ENCODE peak calls at places on chromosomes 6 and 20, in six cellular contexts. One of them, this sample, is unnamed.

GRCh38 chr20:1897965-1898464 is 2.8 kb downstream of the SIRPA start:
- DNase-seq in cardiac muscle cell: no peak
- DNase-seq in heart right ventricle: no peak
- DNase-seq in endothelial cell: no peak
- DNase-seq in coronary artery: no peak
- DNase-seq in DND-41: no peak
- DNase-seq in this sample: no peak

GRCh38 chr20:33945391-33946079 is 48.2 kb upstream of the RALY start:
- DNase-seq in endothelial cell: no peak
- DNase-seq in coronary artery: no peak
- DNase-seq in DND-41: no peak
- DNase-seq in cardiac muscle cell: no peak
- DNase-seq in heart right ventricle: no peak
- DNase-seq in this sample: no peak

GRCh38 chr6:138104618-138105213 is 2.5 kb downstream of the PERP start:
- DNase-seq in heart right ventricle: no peak
- DNase-seq in endothelial cell: no peak
- DNase-seq in coronary artery: no peak
- DNase-seq in DND-41: no peak
- DNase-seq in cardiac muscle cell: no peak
- DNase-seq in this sample: no peak

GRCh38 chr6:83867527-83868161 is 8.2 kb downstream of the CYB5R4 start:
- DNase-seq in endothelial cell: no peak
- DNase-seq in coronary artery: no peak
- DNase-seq in cardiac muscle cell: no peak
- DNase-seq in DND-41: peak
- DNase-seq in heart right ventricle: no peak
- DNase-seq in this sample: no peak

GRCh38 chr6:24902782-24903181 is 33.0 kb downstream of the RIPOR2 start:
- DNase-seq in heart right ventricle: no peak
- DNase-seq in DND-41: no peak
- DNase-seq in coronary artery: no peak
- DNase-seq in cardiac muscle cell: no peak
- DNase-seq in endothelial cell: no peak
- DNase-seq in this sample: no peak

GRCh38 chr6:90467546-90467945 is 119.3 kb downstream of the MAP3K7 start:
- DNase-seq in endothelial cell: no peak
- DNase-seq in cardiac muscle cell: no peak
- DNase-seq in heart right ventricle: no peak
- DNase-seq in DND-41: no peak
- DNase-seq in coronary artery: no peak
- DNase-seq in this sample: no peak

GRCh38 chr20:41380551-41381262 is 14.1 kb upstream of the EMILIN3 start:
- DNase-seq in heart right ventricle: no peak
- DNase-seq in endothelial cell: no peak
- DNase-seq in coronary artery: no peak
- DNase-seq in DND-41: no peak
- DNase-seq in cardiac muscle cell: no peak
- DNase-seq in this sample: no peak

GRCh38 chr6:136508701-136509387 is 41.4 kb downstream of the MAP7 start:
- DNase-seq in coronary artery: no peak
- DNase-seq in endothelial cell: no peak
- DNase-seq in heart right ventricle: no peak
- DNase-seq in cardiac muscle cell: no peak
- DNase-seq in DND-41: no peak
- DNase-seq in this sample: no peak

GRCh38 chr20:34096699-34097420 is 15.2 kb downstream of the EIF2S2 start:
- DNase-seq in DND-41: peak
- DNase-seq in cardiac muscle cell: no peak
- DNase-seq in endothelial cell: no peak
- DNase-seq in heart right ventricle: no peak
- DNase-seq in coronary artery: no peak
- DNase-seq in this sample: no peak

GRCh38 chr6:25899123-25899522 is 25.1 kb upstream of the SLC17A3 start:
- DNase-seq in endothelial cell: no peak
- DNase-seq in DND-41: no peak
- DNase-seq in heart right ventricle: no peak
- DNase-seq in cardiac muscle cell: no peak
- DNase-seq in coronary artery: no peak
- DNase-seq in this sample: no peak

GRCh38 chr20:3716195-3716834 is 3.9 kb upstream of the SIGLEC1 start:
- DNase-seq in coronary artery: no peak
- DNase-seq in DND-41: peak
- DNase-seq in heart right ventricle: peak
- DNase-seq in endothelial cell: peak
- DNase-seq in cardiac muscle cell: peak
- DNase-seq in this sample: no peak

GRCh38 chr6:121600389-121601233 is 165.2 kb downstream of the GJA1 start:
- DNase-seq in DND-41: no peak
- DNase-seq in cardiac muscle cell: no peak
- DNase-seq in heart right ventricle: no peak
- DNase-seq in endothelial cell: no peak
- DNase-seq in coronary artery: no peak
- DNase-seq in this sample: no peak

GRCh38 chr20:5445611-5446010 is 128.9 kb upstream of the PROKR2 start:
- DNase-seq in endothelial cell: no peak
- DNase-seq in cardiac muscle cell: no peak
- DNase-seq in coronary artery: no peak
- DNase-seq in DND-41: no peak
- DNase-seq in heart right ventricle: no peak
- DNase-seq in this sample: no peak

GRCh38 chr6:14166821-14167220 is 49.2 kb downstream of the CD83 start:
- DNase-seq in cardiac muscle cell: peak
- DNase-seq in DND-41: no peak
- DNase-seq in heart right ventricle: no peak
- DNase-seq in endothelial cell: no peak
- DNase-seq in coronary artery: no peak
- DNase-seq in this sample: no peak

GRCh38 chr6:35415065-35415880 is 36.9 kb upstream of the FANCE start:
- DNase-seq in cardiac muscle cell: peak
- DNase-seq in coronary artery: no peak
- DNase-seq in endothelial cell: peak
- DNase-seq in heart right ventricle: peak
- DNase-seq in DND-41: no peak
- DNase-seq in this sample: peak

GRCh38 chr20:34894723-34895122 is 18.3 kb downstream of the ACSS2 start:
- DNase-seq in cardiac muscle cell: no peak
- DNase-seq in endothelial cell: no peak
- DNase-seq in coronary artery: no peak
- DNase-seq in DND-41: no peak
- DNase-seq in heart right ventricle: no peak
- DNase-seq in this sample: no peak

GRCh38 chr20:4040283-4041179 is 25.2 kb upstream of the RNF24 start:
- DNase-seq in endothelial cell: no peak
- DNase-seq in heart right ventricle: no peak
- DNase-seq in DND-41: no peak
- DNase-seq in cardiac muscle cell: no peak
- DNase-seq in coronary artery: no peak
- DNase-seq in this sample: no peak

GRCh38 chr20:62914970-62915457 is 11.3 kb downstream of the DIDO1 start:
- DNase-seq in DND-41: peak
- DNase-seq in endothelial cell: peak
- DNase-seq in cardiac muscle cell: peak
- DNase-seq in heart right ventricle: peak
- DNase-seq in coronary artery: no peak
- DNase-seq in this sample: no peak

GRCh38 chr6:108588586-108588985 is 27.9 kb downstream of the FOXO3 start:
- DNase-seq in endothelial cell: no peak
- DNase-seq in heart right ventricle: no peak
- DNase-seq in cardiac muscle cell: no peak
- DNase-seq in DND-41: peak
- DNase-seq in coronary artery: no peak
- DNase-seq in this sample: no peak

GRCh38 chr20:34570859-34571306 is 12.4 kb downstream of the MAP1LC3A start:
- DNase-seq in cardiac muscle cell: peak
- DNase-seq in endothelial cell: no peak
- DNase-seq in DND-41: peak
- DNase-seq in coronary artery: no peak
- DNase-seq in heart right ventricle: no peak
- DNase-seq in this sample: no peak

GRCh38 chr6:157954150-157955117 is 27.2 kb upstream of the SYNJ2 start:
- DNase-seq in endothelial cell: peak
- DNase-seq in cardiac muscle cell: no peak
- DNase-seq in heart right ventricle: no peak
- DNase-seq in coronary artery: no peak
- DNase-seq in DND-41: no peak
- DNase-seq in this sample: no peak

GRCh38 chr6:131803007-131803769 is 4.6 kb upstream of the ENPP1 start:
- DNase-seq in coronary artery: no peak
- DNase-seq in cardiac muscle cell: no peak
- DNase-seq in DND-41: no peak
- DNase-seq in heart right ventricle: no peak
- DNase-seq in endothelial cell: no peak
- DNase-seq in this sample: no peak

GRCh38 chr20:58469500-58470129 is 45.6 kb downstream of the APCDD1L start:
- DNase-seq in coronary artery: no peak
- DNase-seq in endothelial cell: no peak
- DNase-seq in DND-41: no peak
- DNase-seq in heart right ventricle: no peak
- DNase-seq in cardiac muscle cell: no peak
- DNase-seq in this sample: no peak
- TF ChIP-seq CTCF in coronary artery: no peak
- TF ChIP-seq CTCF in endothelial cell: no peak
- TF ChIP-seq CTCF in DND-41: no peak
- TF ChIP-seq CTCF in heart right ventricle: no peak
- TF ChIP-seq CTCF in cardiac muscle cell: no peak
- TF ChIP-seq CTCF in this sample: no peak

GRCh38 chr6:10874207-10874606 is 7.6 kb downstream of the GCM2 start:
- DNase-seq in endothelial cell: no peak
- DNase-seq in heart right ventricle: no peak
- DNase-seq in coronary artery: no peak
- DNase-seq in cardiac muscle cell: no peak
- DNase-seq in DND-41: no peak
- DNase-seq in this sample: no peak
- TF ChIP-seq CTCF in endothelial cell: no peak
- TF ChIP-seq CTCF in heart right ventricle: no peak
- TF ChIP-seq CTCF in coronary artery: no peak
- TF ChIP-seq CTCF in cardiac muscle cell: no peak
- TF ChIP-seq CTCF in DND-41: no peak
- TF ChIP-seq CTCF in this sample: no peak

DNA sequence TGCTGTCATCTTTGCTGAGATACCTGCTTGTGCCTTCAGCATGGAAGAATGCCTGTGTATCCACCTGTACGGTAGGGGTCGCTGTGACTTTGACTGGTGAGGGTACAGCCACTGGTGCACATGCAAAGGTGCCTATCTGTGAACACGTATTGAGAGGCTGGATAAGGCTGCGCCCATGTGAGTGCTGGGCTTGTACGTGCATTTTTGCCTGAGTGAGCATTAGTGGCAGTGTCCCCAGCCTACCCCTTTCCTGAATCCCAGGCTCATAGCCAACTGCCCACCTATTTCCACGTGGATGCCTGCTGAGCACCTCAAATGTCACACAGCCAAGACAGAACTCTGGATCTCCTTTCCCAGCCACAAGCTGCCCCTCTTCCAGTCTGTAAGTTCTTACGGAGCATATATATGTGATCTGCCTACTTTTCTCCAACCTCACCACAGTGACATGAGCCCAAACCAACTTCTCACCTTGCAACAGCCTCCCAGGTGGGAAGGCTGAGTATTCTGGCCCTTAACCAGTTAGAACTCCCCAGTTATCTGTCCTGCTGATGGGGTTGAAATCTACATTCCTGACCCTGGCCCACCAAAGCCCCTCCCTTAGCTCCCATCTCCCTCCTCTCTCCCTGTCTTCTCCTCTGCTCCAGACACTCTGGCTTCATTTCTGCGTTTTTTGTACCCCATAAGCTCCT is 1.1 kb upstream of the SLC2A10 start:
- DNase-seq in heart right ventricle: no peak
- DNase-seq in cardiac muscle cell: no peak
- DNase-seq in endothelial cell: no peak
- DNase-seq in DND-41: no peak
- DNase-seq in coronary artery: no peak
- DNase-seq in this sample: no peak
- TF ChIP-seq CTCF in heart right ventricle: no peak
- TF ChIP-seq CTCF in cardiac muscle cell: peak
- TF ChIP-seq CTCF in endothelial cell: peak
- TF ChIP-seq CTCF in DND-41: no peak
- TF ChIP-seq CTCF in coronary artery: no peak
- TF ChIP-seq CTCF in this sample: no peak

GRCh38 chr6:34352305-34352937 is 40.0 kb downstream of the NUDT3 start:
- DNase-seq in coronary artery: no peak
- DNase-seq in heart right ventricle: no peak
- DNase-seq in cardiac muscle cell: no peak
- DNase-seq in endothelial cell: no peak
- DNase-seq in DND-41: no peak
- DNase-seq in this sample: no peak
- TF ChIP-seq CTCF in coronary artery: no peak
- TF ChIP-seq CTCF in heart right ventricle: no peak
- TF ChIP-seq CTCF in cardiac muscle cell: no peak
- TF ChIP-seq CTCF in endothelial cell: no peak
- TF ChIP-seq CTCF in DND-41: no peak
- TF ChIP-seq CTCF in this sample: no peak

GRCh38 chr20:47534405-47534804 is 32.7 kb downstream of the NCOA3 start:
- DNase-seq in cardiac muscle cell: no peak
- DNase-seq in DND-41: no peak
- DNase-seq in endothelial cell: no peak
- DNase-seq in heart right ventricle: no peak
- DNase-seq in coronary artery: no peak
- DNase-seq in this sample: no peak

GRCh38 chr20:47535994-47536393 is 34.3 kb downstream of the NCOA3 start:
- DNase-seq in heart right ventricle: no peak
- DNase-seq in endothelial cell: no peak
- DNase-seq in DND-41: no peak
- DNase-seq in cardiac muscle cell: no peak
- DNase-seq in coronary artery: no peak
- DNase-seq in this sample: no peak

GRCh38 chr20:47533518-47534062 is 31.9 kb downstream of the NCOA3 start:
- DNase-seq in heart right ventricle: no peak
- DNase-seq in coronary artery: no peak
- DNase-seq in DND-41: no peak
- DNase-seq in cardiac muscle cell: no peak
- DNase-seq in endothelial cell: no peak
- DNase-seq in this sample: no peak

GRCh38 chr20:47532002-47532401 is 30.3 kb downstream of the NCOA3 start:
- DNase-seq in cardiac muscle cell: no peak
- DNase-seq in heart right ventricle: no peak
- DNase-seq in DND-41: no peak
- DNase-seq in coronary artery: no peak
- DNase-seq in endothelial cell: no peak
- DNase-seq in this sample: no peak

GRCh38 chr20:47535088-47535487 is 33.4 kb downstream of the NCOA3 start:
- DNase-seq in DND-41: no peak
- DNase-seq in cardiac muscle cell: no peak
- DNase-seq in endothelial cell: peak
- DNase-seq in coronary artery: no peak
- DNase-seq in heart right ventricle: no peak
- DNase-seq in this sample: no peak
- TF ChIP-seq CTCF in DND-41: peak
- TF ChIP-seq CTCF in cardiac muscle cell: no peak
- TF ChIP-seq CTCF in endothelial cell: no peak
- TF ChIP-seq CTCF in coronary artery: no peak
- TF ChIP-seq CTCF in heart right ventricle: no peak
- TF ChIP-seq CTCF in this sample: no peak

GRCh38 chr6:129621252-129621651 is 88.7 kb downstream of the ARHGAP18 start:
- DNase-seq in DND-41: peak
- DNase-seq in endothelial cell: peak
- DNase-seq in cardiac muscle cell: no peak
- DNase-seq in heart right ventricle: no peak
- DNase-seq in coronary artery: no peak
- DNase-seq in this sample: peak
- TF ChIP-seq CTCF in DND-41: peak
- TF ChIP-seq CTCF in endothelial cell: peak
- TF ChIP-seq CTCF in cardiac muscle cell: peak
- TF ChIP-seq CTCF in heart right ventricle: no peak
- TF ChIP-seq CTCF in coronary artery: no peak
- TF ChIP-seq CTCF in this sample: no peak